ENCODE peak calls at places on chromosomes 2 and 18, in five cellular contexts. F is prostate gland, K is HCT116, T is IMR-90, Q is A549. O is an unnamed sample.

GRCh38 chr2:14626873-14627272 is 5.6 kb upstream of the LRATD1 start:
- DNase-seq in F (no peak), K (no peak), T (no peak), Q (no peak), O (no peak)

GRCh38 chr2:6747433-6747832 is 118.3 kb downstream of the CMPK2 start:
- DNase-seq in F (no peak), K (no peak), T (no peak), Q (no peak), O (no peak)

GRCh38 chr2:88857274-88857741 is 165.8 kb downstream of the RPIA start:
- DNase-seq in F (no peak), K (no peak), T (no peak), Q (no peak), O (no peak)

GRCh38 chr2:213455316-213456008 is 171.2 kb downstream of the SPAG16 start:
- DNase-seq in F (no peak), K (peak), T (no peak), Q (no peak), O (no peak)

GRCh38 chr2:216713691-216714411 is 18.5 kb upstream of the IGFBP5 start:
- DNase-seq in F (peak), K (no peak), T (peak), Q (peak), O (no peak)

GRCh38 chr2:233848276-233848675 is 6.1 kb downstream of the HJURP start:
- DNase-seq in F (no peak), K (no peak), T (no peak), Q (no peak), O (no peak)

GRCh38 chr2:168457177-168457905 is 1.3 kb downstream of the CERS6 start:
- DNase-seq in F (no peak), K (no peak), T (no peak), Q (no peak), O (no peak)

GRCh38 chr2:199985625-199986207 is 30.3 kb downstream of the MAIP1 start:
- DNase-seq in F (peak), K (peak), T (peak), Q (peak), O (peak)

GRCh38 chr18:78875268-78875997 is 104.2 kb upstream of the SALL3 start:
- DNase-seq in F (peak), K (peak), T (no peak), Q (no peak), O (no peak)

GRCh38 chr2:207165121-207166038 is at the start of gene KLF7:
- DNase-seq in F (peak), K (no peak), T (peak), Q (no peak), O (peak)

GRCh38 chr2:230739961-230740360 is 27.3 kb downstream of the CAB39 start:
- DNase-seq in F (peak), K (no peak), T (no peak), Q (no peak), O (no peak)

GRCh38 chr18:10143601-10144000 is 229.8 kb downstream of the VAPA start:
- DNase-seq in F (no peak), K (no peak), T (no peak), Q (no peak), O (no peak)

GRCh38 chr2:98801930-98802329 is 71.0 kb upstream of the MGAT4A start:
- DNase-seq in F (no peak), K (no peak), T (no peak), Q (no peak), O (no peak)

GRCh38 chr2:109554758-109555157 is 59.0 kb downstream of the SEPTIN10 start:
- DNase-seq in F (no peak), K (no peak), T (no peak), Q (no peak), O (no peak)

GRCh38 chr2:96233880-96234316 is 25.3 kb upstream of the STARD7 start:
- DNase-seq in F (no peak), K (no peak), T (no peak), Q (no peak), O (peak)

GRCh38 chr2:171159326-171160118 is 1.2 kb downstream of the TLK1 start:
- DNase-seq in F (peak), K (peak), T (peak), Q (peak), O (peak)

GRCh38 chr18:5543854-5544389 is at the start of gene EPB41L3:
- DNase-seq in F (no peak), K (no peak), T (peak), Q (no peak), O (no peak)

GRCh38 chr2:182929972-182930371 is 63.5 kb upstream of the FRZB start:
- DNase-seq in F (no peak), K (no peak), T (no peak), Q (no peak), O (no peak)

GRCh38 chr2:230077851-230078547 is 9.3 kb upstream of the SLC16A14 start:
- DNase-seq in F (no peak), K (no peak), T (no peak), Q (no peak), O (no peak)

GRCh38 chr2:237075749-237076599 is 9.7 kb upstream of the COPS8 start:
- DNase-seq in F (no peak), K (no peak), T (peak), Q (no peak), O (no peak)

GRCh38 chr18:9428301-9428706 is 47.0 kb upstream of the RALBP1 start:
- DNase-seq in F (peak), K (no peak), T (no peak), Q (no peak), O (no peak)

GRCh38 chr2:84991404-84992151 is 20.6 kb downstream of the KCMF1 start:
- DNase-seq in F (no peak), K (no peak), T (peak), Q (no peak), O (no peak)

GRCh38 chr18:66013976-66014375 is 263.2 kb downstream of the CDH7 start:
- DNase-seq in F (no peak), K (no peak), T (no peak), Q (no peak), O (no peak)

GRCh38 chr2:135662088-135662487 is 79.6 kb upstream of the UBXN4 start:
- DNase-seq in F (no peak), K (no peak), T (peak), Q (no peak), O (no peak)

GRCh38 chr2:152542995-152543481 is 174.2 kb downstream of the PRPF40A start:
- DNase-seq in F (no peak), K (peak), T (peak), Q (peak), O (no peak)

GRCh38 chr2:9250498-9251153 is 44.0 kb downstream of the ASAP2 start:
- DNase-seq in F (no peak), K (no peak), T (no peak), Q (no peak), O (no peak)
- H3K27ac ChIP-seq in F (no peak), K (no peak), T (peak), Q (peak), O (no peak)

GRCh38 chr18:46716336-46716735 is 40.5 kb downstream of the ST8SIA5 start:
- DNase-seq in F (no peak), K (no peak), T (no peak), Q (no peak), O (no peak)

GRCh38 chr18:46711444-46711863 is 45.4 kb downstream of the ST8SIA5 start:
- DNase-seq in F (no peak), K (no peak), T (no peak), Q (no peak), O (peak)

GRCh38 chr18:46715062-46715461 is 41.8 kb downstream of the ST8SIA5 start:
- DNase-seq in F (no peak), K (no peak), T (no peak), Q (no peak), O (no peak)

GRCh38 chr18:46716827-46717226 is 40.0 kb downstream of the ST8SIA5 start:
- DNase-seq in F (no peak), K (no peak), T (no peak), Q (no peak), O (no peak)

DNA sequence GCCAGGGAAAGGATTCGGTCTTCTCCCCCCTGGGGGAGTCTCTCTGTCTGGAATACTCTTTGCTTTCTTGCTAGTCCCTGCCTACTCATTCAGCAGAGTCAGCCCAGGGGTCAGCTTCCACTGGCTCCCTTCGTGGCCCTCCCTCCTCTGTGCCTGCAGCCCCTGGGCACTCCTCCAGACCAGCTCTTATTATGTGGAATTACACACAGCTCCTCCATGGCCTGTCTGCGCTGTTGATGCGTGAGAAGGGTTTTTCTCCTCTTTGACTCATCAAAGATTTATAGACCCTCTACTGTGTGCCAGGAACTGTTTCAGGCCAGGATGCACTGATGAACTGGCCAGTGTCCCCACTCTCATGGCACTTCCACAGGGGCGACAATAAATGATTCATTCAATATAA is 44.4 kb downstream of the ST8SIA5 start:
- DNase-seq in F (no peak), K (no peak), T (peak), Q (no peak), O (no peak)
- H3K4me3 ChIP-seq in F (no peak), K (no peak), T (no peak), Q (no peak), O (no peak)

GRCh38 chr2:10278029-10278762 is 24.5 kb upstream of the HPCAL1 start:
- DNase-seq in F (no peak), K (no peak), T (peak), Q (no peak), O (peak)
- TF ChIP-seq POLR2A in F (no peak), K (no peak), T (no peak), Q (no peak), O (no peak)

GRCh38 chr2:68727698-68728375 is 6.8 kb upstream of the ARHGAP25 start:
- DNase-seq in F (no peak), K (no peak), T (peak), Q (no peak), O (no peak)

GRCh38 chr2:68730828-68731227 is 3.8 kb upstream of the ARHGAP25 start:
- DNase-seq in F (no peak), K (no peak), T (peak), Q (no peak), O (no peak)

GRCh38 chr2:68722712-68723111 is 11.9 kb upstream of the ARHGAP25 start:
- DNase-seq in F (no peak), K (peak), T (no peak), Q (no peak), O (no peak)

GRCh38 chr2:68726100-68726499 is 8.5 kb upstream of the ARHGAP25 start:
- DNase-seq in F (no peak), K (no peak), T (no peak), Q (no peak), O (no peak)

GRCh38 chr2:68726608-68727367 is 7.8 kb upstream of the ARHGAP25 start:
- DNase-seq in F (no peak), K (no peak), T (no peak), Q (no peak), O (peak)
- H3K27ac ChIP-seq in F (no peak), K (no peak), T (no peak), Q (no peak), O (no peak)

GRCh38 chr2:80363951-80364350 is 59.4 kb upstream of the LRRTM1 start:
- DNase-seq in F (no peak), K (no peak), T (no peak), Q (no peak), O (no peak)
- H3K4me3 ChIP-seq in F (no peak), K (no peak), T (no peak), Q (no peak), O (no peak)

GRCh38 chr2:69077224-69077953 is 64.4 kb downstream of the ANTXR1 start:
- DNase-seq in F (no peak), K (no peak), T (no peak), Q (no peak), O (no peak)
- TF ChIP-seq POLR2A in F (no peak), K (no peak), T (no peak), Q (no peak), O (no peak)